ENCODE peak calls at places on chromosomes 1 and 21, in seven cellular contexts. K is prostate gland; A is heart left ventricle; T is CD8-positive, alpha-beta T cell; M is colonic mucosa; U is hepatocyte; Z is brain microvascular endothelial cell. L is an unnamed sample.

GRCh38 chr1:46429436-46429835 is 35.3 kb downstream of the FAAH start:
- DNase-seq in K (no peak), A (no peak), T (no peak), M (no peak), U (no peak), Z (no peak), L (no peak)

GRCh38 chr1:169869426-169869825 is 24.3 kb downstream of the SCYL3 start:
- DNase-seq in K (no peak), A (no peak), T (no peak), M (no peak), U (no peak), Z (no peak), L (no peak)

GRCh38 chr1:3543076-3544049 is 67.9 kb downstream of the MEGF6 start:
- DNase-seq in K (peak), A (no peak), T (no peak), M (peak), U (no peak), Z (peak), L (no peak)

GRCh38 chr1:54671985-54672608 is 30.5 kb downstream of the MROH7 start:
- DNase-seq in K (peak), A (no peak), T (peak), M (peak), U (peak), Z (peak), L (peak)

GRCh38 chr1:78427506-78427905 is 63.3 kb upstream of the PTGFR start:
- DNase-seq in K (no peak), A (no peak), T (no peak), M (no peak), U (no peak), Z (no peak), L (no peak)

GRCh38 chr21:42922918-42923317 is 2.5 kb downstream of the ERVH48-1 start:
- DNase-seq in K (no peak), A (no peak), T (no peak), M (no peak), U (no peak), Z (no peak), L (no peak)

GRCh38 chr1:19452221-19452663 is 33.1 kb downstream of the CAPZB start:
- DNase-seq in K (peak), A (no peak), T (no peak), M (peak), U (no peak), Z (no peak), L (no peak)

GRCh38 chr1:46757256-46757955 is 38.5 kb upstream of the EFCAB14 start:
- DNase-seq in K (peak), A (no peak), T (no peak), M (no peak), U (no peak), Z (no peak), L (no peak)

GRCh38 chr1:16209847-16210407 is 2.5 kb downstream of the ARHGEF19 start:
- DNase-seq in K (no peak), A (no peak), T (no peak), M (no peak), U (no peak), Z (no peak), L (no peak)

GRCh38 chr1:74522143-74522542 is 9.7 kb upstream of the LRRC53 start:
- DNase-seq in K (no peak), A (no peak), T (no peak), M (no peak), U (no peak), Z (no peak), L (no peak)

GRCh38 chr1:77282187-77282865 is 507 bp downstream of the AK5 start:
- DNase-seq in K (no peak), A (no peak), T (peak), M (no peak), U (peak), Z (no peak), L (peak)

GRCh38 chr1:68969430-68969829 is 472.5 kb upstream of the DEPDC1 start:
- DNase-seq in K (no peak), A (no peak), T (no peak), M (no peak), U (no peak), Z (no peak), L (no peak)

GRCh38 chr1:226603030-226603960 is 54.7 kb downstream of the STUM start:
- DNase-seq in K (peak), A (peak), T (no peak), M (peak), U (no peak), Z (no peak), L (no peak)

GRCh38 chr1:193435771-193436170 is 249.4 kb upstream of the B3GALT2 start:
- DNase-seq in K (no peak), A (no peak), T (no peak), M (no peak), U (no peak), Z (no peak), L (no peak)

GRCh38 chr1:117128323-117129079 is 7.0 kb upstream of the TRIM45 start:
- DNase-seq in K (no peak), A (no peak), T (no peak), M (no peak), U (peak), Z (no peak), L (no peak)

GRCh38 chr1:24198766-24199165 is 11.7 kb upstream of the IFNLR1 start:
- DNase-seq in K (no peak), A (no peak), T (no peak), M (no peak), U (no peak), Z (no peak), L (no peak)

GRCh38 chr21:38596264-38597042 is 98.2 kb upstream of the ERG start:
- DNase-seq in K (no peak), A (no peak), T (no peak), M (no peak), U (peak), Z (no peak), L (no peak)

GRCh38 chr1:34899471-34899870 is 30.0 kb downstream of the DLGAP3 start:
- DNase-seq in K (no peak), A (no peak), T (no peak), M (no peak), U (no peak), Z (no peak), L (no peak)

GRCh38 chr1:164477336-164477735 is 81.6 kb upstream of the PBX1 start:
- DNase-seq in K (no peak), A (no peak), T (no peak), M (no peak), U (no peak), Z (no peak), L (no peak)

GRCh38 chr1:26168410-26169167 is at the start of gene C1orf232:
- DNase-seq in K (no peak), A (no peak), T (no peak), M (no peak), U (peak), Z (no peak), L (no peak)

GRCh38 chr1:217090073-217090911 is 367.1 kb upstream of the ESRRG start:
- DNase-seq in K (no peak), A (no peak), T (no peak), M (no peak), U (no peak), Z (no peak), L (no peak)

DNA sequence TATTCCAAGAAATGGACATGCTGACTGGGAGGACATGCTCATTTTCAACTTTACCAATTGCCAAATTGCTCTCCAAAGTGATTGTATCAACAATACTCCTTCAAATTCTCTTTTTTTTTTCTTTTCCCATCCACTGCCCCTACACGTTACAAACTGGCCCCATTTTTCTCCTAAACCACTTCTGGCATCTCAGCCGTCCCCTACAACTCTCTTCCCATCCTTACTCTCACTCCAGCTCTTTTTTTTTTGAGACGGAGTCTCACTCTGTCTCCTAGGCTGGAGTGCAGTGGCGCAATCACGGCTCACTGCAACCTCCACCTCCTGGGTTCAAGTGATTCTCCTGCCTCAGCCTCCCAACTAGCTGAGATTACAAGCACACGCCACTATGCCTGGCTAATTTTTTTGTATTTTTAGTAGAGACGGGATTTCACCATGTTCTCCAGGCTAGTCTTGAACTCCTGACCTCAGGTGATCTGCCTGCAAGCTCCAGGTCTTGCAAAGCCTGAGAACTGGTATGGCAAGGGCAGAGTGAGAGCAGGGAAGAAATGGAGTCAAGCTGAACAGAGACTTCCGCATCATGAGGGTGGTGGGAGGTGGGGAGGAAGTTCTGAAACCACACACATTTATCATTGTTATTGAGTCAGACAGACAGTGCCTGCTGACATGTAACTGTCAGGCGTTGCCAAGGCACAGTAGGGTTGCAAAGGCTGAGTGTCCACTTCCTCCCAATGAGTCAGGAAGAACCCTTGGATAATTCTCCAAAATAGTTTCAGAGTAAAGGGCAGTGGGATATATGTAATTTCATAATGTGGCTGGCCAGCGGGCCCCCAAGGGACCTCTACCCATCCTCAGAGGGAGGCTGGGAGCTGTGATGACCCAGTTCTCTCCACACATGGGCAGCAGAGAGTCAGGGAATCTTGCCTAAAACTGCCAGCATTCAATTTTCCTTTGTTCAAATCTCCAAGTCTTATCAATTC is 17.4 kb downstream of the CELA3A start:
- DNase-seq in K (no peak), A (peak), T (peak), M (no peak), U (no peak), Z (peak), L (peak)
- TF ChIP-seq CTCF in K (no peak), A (no peak), T (no peak), M (no peak), U (peak), Z (peak), L (peak)

GRCh38 chr1:51616490-51616889 is 402 bp upstream of the OSBPL9 start:
- DNase-seq in K (no peak), A (no peak), T (no peak), M (no peak), U (no peak), Z (no peak), L (no peak)

GRCh38 chr1:51620470-51620869 is 3.6 kb downstream of the OSBPL9 start:
- DNase-seq in K (no peak), A (no peak), T (no peak), M (no peak), U (no peak), Z (no peak), L (no peak)

GRCh38 chr1:51616903-51617708 is at the start of gene OSBPL9:
- DNase-seq in K (peak), A (peak), T (peak), M (peak), U (peak), Z (peak), L (peak)

GRCh38 chr1:51621161-51621560 is 4.3 kb downstream of the OSBPL9 start:
- DNase-seq in K (no peak), A (no peak), T (no peak), M (no peak), U (no peak), Z (no peak), L (no peak)

DNA sequence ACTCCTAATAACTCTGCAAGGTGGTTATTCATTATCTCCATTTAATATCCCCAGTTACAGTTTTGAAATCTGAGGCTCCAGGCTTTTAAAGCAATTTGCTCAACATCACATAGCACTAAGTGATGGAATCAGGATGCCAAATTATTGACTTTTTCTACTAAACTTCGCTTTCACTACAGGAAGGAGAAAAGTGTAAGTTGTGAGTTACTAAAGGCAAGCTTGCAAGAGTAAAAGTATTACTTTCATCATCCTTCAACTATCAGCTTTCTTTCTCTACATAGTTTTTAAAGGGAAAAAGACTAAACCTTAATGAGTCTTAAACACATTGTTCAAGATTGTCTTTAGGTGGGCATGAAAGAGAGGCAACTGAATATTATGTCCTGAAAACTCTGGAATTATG is 1.8 kb downstream of the OSBPL9 start:
- DNase-seq in K (no peak), A (no peak), T (no peak), M (no peak), U (no peak), Z (no peak), L (no peak)
- H3K27ac ChIP-seq in K (peak), A (peak), T (no peak), M (no peak), U (no peak), Z (no peak), L (no peak)

DNA sequence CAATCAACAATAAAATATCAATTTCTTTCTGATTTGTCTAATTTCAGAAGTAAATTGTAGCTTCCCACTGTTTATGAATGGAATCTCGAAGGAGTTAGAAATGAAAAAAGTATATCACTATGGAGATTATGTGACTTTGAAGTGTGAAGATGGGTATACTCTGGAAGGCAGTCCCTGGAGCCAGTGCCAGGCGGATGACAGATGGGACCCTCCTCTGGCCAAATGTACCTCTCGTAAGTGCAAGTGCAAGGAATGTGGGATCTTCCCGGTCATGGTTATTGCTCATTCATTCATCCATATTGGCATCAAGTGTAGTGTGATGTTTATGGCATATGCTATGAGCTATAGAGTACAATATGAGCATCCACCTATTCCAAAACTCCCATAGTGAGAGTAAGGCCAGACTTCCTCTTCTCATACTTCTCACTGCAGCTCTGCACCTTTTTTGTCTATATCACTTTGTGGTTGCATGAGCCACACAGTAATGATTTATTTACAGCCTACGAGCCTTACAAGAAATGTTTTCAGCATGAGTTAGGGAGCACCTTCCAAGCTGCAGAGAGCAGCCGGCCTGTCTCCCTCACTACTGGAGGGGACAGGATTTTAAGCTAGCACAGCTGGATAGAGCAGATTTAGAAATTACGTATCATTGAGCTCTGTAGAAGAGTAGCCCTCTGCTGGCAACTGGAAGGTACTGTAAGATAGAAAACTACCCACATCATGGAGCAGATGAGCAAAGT is 24.9 kb upstream of the CR1L start:
- DNase-seq in K (no peak), A (no peak), T (no peak), M (no peak), U (peak), Z (peak), L (no peak)
- TF ChIP-seq CTCF in K (peak), A (peak), T (peak), M (peak), U (peak), Z (peak), L (peak)

GRCh38 chr1:20620005-20620404 is 13.3 kb upstream of the PINK1 start:
- DNase-seq in K (no peak), A (no peak), T (no peak), M (no peak), U (no peak), Z (no peak), L (no peak)

GRCh38 chr1:20616468-20617156 is 16.6 kb upstream of the PINK1 start:
- DNase-seq in K (no peak), A (no peak), T (no peak), M (no peak), U (no peak), Z (no peak), L (no peak)

GRCh38 chr1:20618550-20618949 is 14.7 kb upstream of the PINK1 start:
- DNase-seq in K (no peak), A (peak), T (no peak), M (no peak), U (peak), Z (no peak), L (no peak)

GRCh38 chr1:20615946-20616345 is 17.3 kb upstream of the PINK1 start:
- DNase-seq in K (no peak), A (no peak), T (no peak), M (no peak), U (no peak), Z (no peak), L (no peak)

DNA sequence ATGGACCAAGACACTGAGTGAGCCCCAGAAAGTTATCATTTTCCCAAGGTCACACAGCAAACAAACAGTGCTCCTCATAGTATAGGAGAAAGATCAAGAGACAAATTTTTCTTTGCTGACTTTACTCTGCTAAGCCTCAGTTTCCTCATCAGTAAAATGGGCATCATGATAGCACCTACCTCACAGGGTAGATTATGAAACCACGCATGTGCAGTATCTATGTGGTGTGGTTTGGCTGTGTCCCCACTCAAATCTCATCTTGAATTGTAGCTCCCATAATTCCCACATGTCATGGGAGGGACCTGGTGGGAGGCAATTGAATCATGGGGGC is 16.1 kb upstream of the PINK1 start:
- DNase-seq in K (no peak), A (no peak), T (no peak), M (no peak), U (no peak), Z (no peak), L (no peak)
- H3K27ac ChIP-seq in K (no peak), A (no peak), T (no peak), M (no peak), U (no peak), Z (no peak), L (no peak)

GRCh38 chr1:228284148-228284495 is 76.3 kb downstream of the OBSCN start:
- DNase-seq in K (no peak), A (peak), T (no peak), M (no peak), U (no peak), Z (no peak), L (no peak)

GRCh38 chr1:228283476-228284147 is 75.8 kb downstream of the OBSCN start:
- DNase-seq in K (no peak), A (peak), T (no peak), M (no peak), U (no peak), Z (no peak), L (no peak)

GRCh38 chr1:228282329-228283042 is 74.6 kb downstream of the OBSCN start:
- DNase-seq in K (no peak), A (no peak), T (no peak), M (no peak), U (no peak), Z (no peak), L (no peak)

GRCh38 chr1:228281631-228282328 is 73.9 kb downstream of the OBSCN start:
- DNase-seq in K (no peak), A (no peak), T (no peak), M (no peak), U (no peak), Z (no peak), L (no peak)

GRCh38 chr1:228283043-228283371 is 75.2 kb downstream of the OBSCN start:
- DNase-seq in K (no peak), A (no peak), T (no peak), M (no peak), U (no peak), Z (no peak), L (no peak)
- TF ChIP-seq CTCF in K (no peak), A (no peak), T (no peak), M (no peak), U (no peak), Z (no peak), L (no peak)

DNA sequence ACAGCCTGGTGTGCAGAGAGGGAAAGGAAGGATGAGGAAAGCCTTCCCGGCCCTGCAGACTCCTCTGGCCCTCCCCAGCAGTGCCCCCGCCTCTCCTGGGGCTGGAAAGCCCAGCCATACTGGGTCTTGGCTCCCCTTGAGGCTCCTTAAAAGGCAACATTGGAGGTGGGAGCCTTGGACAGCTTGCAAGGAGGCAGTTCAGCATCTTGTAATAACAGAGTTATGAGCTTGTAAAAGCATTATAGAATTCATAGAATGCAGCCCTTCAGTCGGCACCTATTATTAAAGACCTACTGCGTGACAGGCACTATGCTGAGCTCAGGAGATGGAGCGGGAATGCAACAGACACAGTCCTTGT is 4.2 kb downstream of the TINAGL1 start:
- DNase-seq in K (peak), A (no peak), T (no peak), M (no peak), U (no peak), Z (no peak), L (no peak)
- H3K27ac ChIP-seq in K (peak), A (peak), T (no peak), M (peak), U (peak), Z (no peak), L (no peak)

DNA sequence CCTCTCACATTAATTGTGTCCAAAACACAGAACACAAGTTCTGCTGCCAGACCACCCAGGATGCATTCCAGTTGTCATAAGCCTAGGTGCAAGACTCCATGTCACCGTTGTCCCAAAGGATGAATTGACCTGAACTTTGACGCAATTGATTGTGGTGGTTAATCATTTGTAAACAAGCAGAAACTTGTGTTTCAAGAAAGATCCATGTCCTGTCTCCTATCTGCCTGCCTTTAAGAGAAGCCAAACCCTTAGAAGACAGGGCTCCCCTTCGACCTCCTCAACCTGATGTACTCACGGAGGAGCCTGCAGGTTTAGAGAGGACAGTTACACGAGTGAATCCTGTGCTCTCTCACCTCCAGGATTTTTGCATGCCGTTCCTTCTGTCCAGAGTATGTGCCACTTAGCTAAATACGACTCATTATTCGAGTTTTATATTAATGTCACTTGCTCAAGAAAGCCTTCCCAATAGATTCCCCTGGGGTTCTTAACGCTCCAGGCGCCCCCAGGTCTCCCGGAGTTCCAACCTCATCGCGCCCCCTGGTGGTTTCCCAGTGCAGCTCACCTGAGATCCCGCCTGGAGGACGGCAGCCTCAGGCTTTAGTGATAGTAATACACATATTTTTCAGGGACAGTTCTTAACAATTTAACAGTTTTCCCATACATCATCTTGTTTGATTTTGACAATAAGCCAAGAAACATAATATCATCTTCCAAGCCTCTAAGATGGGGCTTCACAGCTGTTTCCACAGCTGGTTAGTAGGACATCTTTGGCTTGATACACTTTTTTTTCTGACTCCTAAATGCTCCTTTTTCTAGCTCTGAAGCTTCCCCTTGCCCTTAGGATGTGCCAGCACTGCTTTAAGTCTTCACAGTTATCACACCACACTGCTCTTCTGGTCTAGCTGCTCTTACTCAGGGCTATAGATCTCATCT is 2.4 kb upstream of the C8B start:
- DNase-seq in K (no peak), A (peak), T (no peak), M (peak), U (peak), Z (no peak), L (no peak)
- TF ChIP-seq CTCF in K (peak), A (no peak), T (no peak), M (no peak), U (peak), Z (peak), L (no peak)